ENCODE peak calls at places on chromosomes 12 and 14, in six cellular contexts. J is breast epithelium, N is transverse colon, O is ovary, W is adrenal gland, X is heart left ventricle. Z is an unnamed sample. For H3K36me3, the result is how much of the 10 kb centered on the place peaks cover.

GRCh38 chr12:62268956-62269355 is 8.8 kb downstream of the USP15 start:
- DNase-seq in J (no peak), N (no peak), O (no peak), W (no peak), X (no peak), Z (no peak)

GRCh38 chr12:18428416-18428815 is 167.1 kb downstream of the PIK3C2G start:
- DNase-seq in J (no peak), N (no peak), O (no peak), W (no peak), X (no peak), Z (no peak)

GRCh38 chr12:2118481-2119255 is 65.9 kb downstream of the CACNA1C start:
- DNase-seq in J (no peak), N (no peak), O (no peak), W (no peak), X (peak), Z (no peak)

GRCh38 chr12:7642876-7643309 is 22.8 kb downstream of the APOBEC1 start:
- DNase-seq in J (no peak), N (no peak), O (no peak), W (no peak), X (no peak), Z (no peak)

GRCh38 chr12:11607313-11608081 is 42.0 kb upstream of the ETV6 start:
- DNase-seq in J (no peak), N (peak), O (no peak), W (no peak), X (no peak), Z (peak)

GRCh38 chr12:12723681-12724420 is 6.7 kb downstream of the CDKN1B start:
- DNase-seq in J (no peak), N (peak), O (peak), W (no peak), X (peak), Z (peak)

GRCh38 chr12:85448548-85449139 is 168.6 kb downstream of the ALX1 start:
- DNase-seq in J (no peak), N (no peak), O (no peak), W (no peak), X (no peak), Z (no peak)

GRCh38 chr12:53613821-53614220 is 12.4 kb downstream of the ATF7 start:
- DNase-seq in J (no peak), N (no peak), O (no peak), W (no peak), X (no peak), Z (no peak)

GRCh38 chr14:69685217-69685616 is 73.8 kb downstream of the SUSD6 start:
- DNase-seq in J (no peak), N (no peak), O (no peak), W (peak), X (no peak), Z (no peak)

GRCh38 chr12:120903382-120903817 is 758 bp downstream of the SPPL3 start:
- DNase-seq in J (peak), N (peak), O (peak), W (peak), X (peak), Z (peak)

GRCh38 chr12:19140381-19141236 is 11.1 kb downstream of the PLEKHA5 start:
- DNase-seq in J (no peak), N (no peak), O (no peak), W (no peak), X (no peak), Z (no peak)

GRCh38 chr14:57875296-57875695 is 9.4 kb upstream of the SLC35F4 start:
- DNase-seq in J (no peak), N (no peak), O (no peak), W (no peak), X (no peak), Z (no peak)

GRCh38 chr14:94392510-94392935 is 4.1 kb upstream of the SERPINA1 start:
- DNase-seq in J (no peak), N (no peak), O (no peak), W (peak), X (peak), Z (no peak)

DNA sequence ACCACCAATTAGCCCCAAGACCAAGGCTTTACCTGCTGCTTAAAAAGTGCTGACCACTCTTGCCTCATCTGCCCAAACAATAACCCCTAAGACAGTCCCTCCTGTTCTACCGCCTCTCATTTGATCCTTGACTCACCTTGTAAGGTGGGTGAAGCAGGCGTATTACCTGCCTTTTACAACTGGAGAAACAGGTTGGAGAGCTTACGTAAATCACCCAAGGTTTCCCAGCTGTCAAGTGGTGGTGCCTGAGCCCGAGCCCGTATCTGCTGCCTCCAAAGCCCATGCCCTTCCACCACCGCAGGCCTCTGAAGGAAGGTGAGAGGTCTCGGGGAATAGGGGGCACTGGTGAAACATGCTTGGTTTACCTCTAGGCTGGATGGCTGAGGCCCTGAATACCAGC is 36.6 kb downstream of the MAX start:
- DNase-seq in J (no peak), N (no peak), O (no peak), W (no peak), X (no peak), Z (no peak)
- H3K36me3 ChIP-seq in J (under half), N (under half), O (under half), W (under half), X (under half), Z (under half)

GRCh38 chr14:50828738-50829471 is 2.1 kb downstream of the NIN start:
- DNase-seq in J (no peak), N (no peak), O (no peak), W (no peak), X (no peak), Z (no peak)

GRCh38 chr14:50829472-50830043 is 1.4 kb downstream of the NIN start:
- DNase-seq in J (no peak), N (no peak), O (no peak), W (no peak), X (no peak), Z (peak)

GRCh38 chr14:50830932-50831703 is at the start of gene NIN:
- DNase-seq in J (peak), N (peak), O (peak), W (peak), X (peak), Z (peak)

GRCh38 chr14:50831704-50832130 is 755 bp upstream of the NIN start:
- DNase-seq in J (no peak), N (no peak), O (no peak), W (no peak), X (no peak), Z (no peak)

GRCh38 chr14:50830044-50830931 is 674 bp downstream of the NIN start:
- DNase-seq in J (peak), N (peak), O (peak), W (peak), X (peak), Z (peak)
- TF ChIP-seq POLR2A in J (no peak), N (no peak), O (no peak), W (no peak), X (no peak), Z (no peak)

DNA sequence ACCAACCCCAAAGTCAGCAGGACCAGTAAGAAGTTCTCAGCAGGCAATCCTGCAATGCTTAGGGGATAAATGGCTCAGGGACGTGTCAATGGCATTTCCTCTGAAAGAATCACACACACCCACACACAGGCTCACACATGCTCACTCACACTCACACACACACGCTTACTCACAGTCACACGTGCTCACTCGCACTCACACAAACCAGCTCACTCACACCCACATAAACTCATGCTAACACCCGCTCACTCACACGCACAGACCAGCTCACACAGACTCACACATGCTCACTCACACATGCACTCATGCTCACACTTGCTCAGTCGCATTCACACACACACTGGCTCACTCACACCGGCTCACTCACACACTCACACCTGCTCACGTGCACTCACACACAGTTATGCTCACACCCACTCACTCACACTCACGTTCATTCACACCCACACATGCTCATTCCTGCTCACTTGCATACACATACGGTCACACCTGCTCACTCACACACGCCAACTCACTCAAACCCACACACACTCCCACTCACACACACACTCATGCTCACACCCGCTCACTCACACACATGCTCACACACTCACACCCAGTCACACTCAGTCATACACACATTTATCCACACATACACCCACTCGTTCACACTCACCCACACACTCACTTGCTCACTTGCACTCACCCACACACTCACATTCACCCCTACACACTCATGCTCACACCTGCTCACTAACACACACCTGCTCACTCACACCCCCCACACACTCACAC is 436.8 kb downstream of the BCL11B start:
- DNase-seq in J (no peak), N (no peak), O (no peak), W (no peak), X (no peak), Z (no peak)
- H3K36me3 ChIP-seq in J (under half), N (under half), O (under half), W (under half), X (under half), Z (under half)

DNA sequence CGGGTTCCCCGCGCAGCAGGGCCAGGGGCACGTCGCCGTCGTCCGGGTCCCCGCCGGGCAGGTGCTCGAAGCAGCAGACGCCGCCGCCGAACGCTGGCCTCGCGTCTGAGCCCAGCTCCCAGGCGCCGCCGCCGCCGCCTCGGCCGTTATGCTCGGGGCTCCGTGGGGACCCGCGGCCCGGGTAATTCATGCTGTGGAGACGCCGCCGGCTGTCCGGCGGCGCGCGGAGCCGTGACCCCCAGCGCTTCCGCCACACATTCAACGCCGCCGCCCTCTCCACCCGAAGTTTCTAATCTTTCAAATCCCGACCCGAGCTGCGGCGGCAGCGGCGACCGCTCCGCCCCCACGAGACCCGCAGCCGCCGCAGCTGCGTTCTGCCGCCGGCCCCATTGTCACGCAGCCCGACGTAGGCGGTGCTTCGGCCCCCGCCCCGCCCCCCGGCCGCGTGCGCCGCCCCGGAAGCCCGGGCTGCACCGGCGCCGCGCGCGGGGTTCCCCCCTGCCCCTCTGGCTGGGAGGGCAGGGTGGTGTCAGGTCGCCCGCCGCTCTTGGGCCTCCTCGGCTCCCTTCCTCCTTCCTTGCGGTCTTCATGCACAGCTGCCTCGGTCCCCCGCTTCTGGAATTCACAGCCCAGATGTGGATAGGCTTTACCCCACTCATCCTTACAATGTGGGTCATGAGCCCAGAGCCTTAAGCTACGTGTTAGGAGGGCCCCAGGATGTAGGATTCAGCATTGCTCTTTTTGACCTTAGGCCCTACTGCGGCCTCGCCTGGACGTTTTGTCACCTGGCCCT is at the start of gene DDHD1:
- DNase-seq in J (peak), N (peak), O (peak), W (peak), X (peak), Z (peak)
- TF ChIP-seq POLR2A in J (no peak), N (peak), O (peak), W (no peak), X (no peak), Z (no peak)

GRCh38 chr12:77033658-77034164 is 31.7 kb downstream of the E2F7 start:
- DNase-seq in J (no peak), N (no peak), O (no peak), W (no peak), X (no peak), Z (no peak)
- H3K36me3 ChIP-seq in J (under half), N (under half), O (under half), W (under half), X (under half), Z (under half)

GRCh38 chr12:132137483-132138125 is 6.5 kb downstream of the DDX51 start:
- DNase-seq in J (no peak), N (no peak), O (no peak), W (no peak), X (no peak), Z (peak)
- TF ChIP-seq POLR2A in J (no peak), N (no peak), O (no peak), W (no peak), X (no peak), Z (no peak)

GRCh38 chr14:104777808-104778249 is 17.7 kb downstream of the AKT1 start:
- DNase-seq in J (no peak), N (no peak), O (no peak), W (no peak), X (no peak), Z (no peak)
- H3K36me3 ChIP-seq in J (under half), N (under half), O (under half), W (under half), X (under half), Z (under half)

DNA sequence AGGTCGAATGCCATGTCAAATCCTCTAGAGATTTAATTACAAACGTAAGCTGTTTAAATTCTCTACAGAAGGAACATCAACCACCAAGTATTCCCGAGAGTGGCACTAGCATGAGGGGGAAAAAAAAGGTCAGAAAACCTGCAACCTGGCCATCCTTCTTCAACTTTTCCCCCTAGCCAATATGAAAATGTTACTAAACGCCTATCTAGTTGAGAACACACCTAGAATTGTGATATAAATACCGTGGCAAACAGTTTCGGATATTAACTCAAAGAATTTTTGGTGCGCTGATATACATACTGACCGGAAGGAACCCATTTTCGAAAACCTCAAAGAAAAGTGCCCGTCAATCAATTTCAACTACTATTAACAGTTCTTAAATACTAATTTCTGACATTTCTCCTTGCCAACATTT is 1.8 kb downstream of the HNRNPC start:
- DNase-seq in J (no peak), N (no peak), O (no peak), W (no peak), X (no peak), Z (no peak)
- TF ChIP-seq POLR2A in J (no peak), N (no peak), O (no peak), W (no peak), X (no peak), Z (no peak)